ENCODE peak calls at places on chromosome 6, in four cellular contexts. D is right lobe of liver, G is mesothelial cell of epicardium, E is memory B cell. F is an unnamed sample.

GRCh38 chr6:166542580-166542912 is 43.9 kb downstream of the RAMACL start:
- DNase-seq in D (no peak), G (no peak), E (no peak), F (no peak)

GRCh38 chr6:137115653-137116052 is 57.8 kb downstream of the IL22RA2 start:
- DNase-seq in D (no peak), G (no peak), E (no peak), F (no peak)

GRCh38 chr6:29938746-29939508 is 3.4 kb upstream of the HLA-A start:
- DNase-seq in D (no peak), G (no peak), E (no peak), F (no peak)

GRCh38 chr6:22401206-22401605 is 104.4 kb upstream of the PRL start:
- DNase-seq in D (no peak), G (no peak), E (no peak), F (no peak)

GRCh38 chr6:135600086-135600702 is 102.7 kb upstream of the AHI1 start:
- DNase-seq in D (no peak), G (no peak), E (no peak), F (no peak)

GRCh38 chr6:161141173-161141572 is 132.7 kb downstream of the AGPAT4 start:
- DNase-seq in D (no peak), G (no peak), E (no peak), F (peak; percentile 13)

GRCh38 chr6:24935753-24936152 is at the start of gene RIPOR2:
- DNase-seq in D (peak; percentile 68), G (no peak), E (peak; percentile 56), F (no peak)

GRCh38 chr6:3885262-3886036 is 36.3 kb downstream of the FAM50B start:
- DNase-seq in D (no peak), G (no peak), E (no peak), F (no peak)

GRCh38 chr6:38651121-38651784 is 11.5 kb upstream of the BTBD9 start:
- DNase-seq in D (no peak), G (no peak), E (no peak), F (no peak)

GRCh38 chr6:42727627-42728026 is 5.2 kb upstream of the PRPH2 start:
- DNase-seq in D (peak; percentile 46), G (no peak), E (no peak), F (no peak)

GRCh38 chr6:30227242-30227722 is 14.1 kb upstream of the TRIM26 start:
- DNase-seq in D (no peak), G (no peak), E (no peak), F (no peak)

GRCh38 chr6:80550271-80550670 is 443.8 kb downstream of the BCKDHB start:
- DNase-seq in D (no peak), G (no peak), E (no peak), F (no peak)

GRCh38 chr6:45590225-45590624 is 212.5 kb upstream of the SUPT3H start:
- DNase-seq in D (no peak), G (no peak), E (no peak), F (no peak)

GRCh38 chr6:109164331-109164730 is 69.0 kb downstream of the CEP57L1 start:
- DNase-seq in D (no peak), G (no peak), E (no peak), F (no peak)

GRCh38 chr6:32522302-32523047 is 7.6 kb downstream of the HLA-DRB5 start:
- DNase-seq in D (no peak), G (no peak), E (no peak), F (no peak)

GRCh38 chr6:160996316-160996715 is 4.7 kb downstream of the MAP3K4 start:
- DNase-seq in D (no peak), G (no peak), E (no peak), F (no peak)

GRCh38 chr6:13229205-13230085 is 98.9 kb downstream of the TBC1D7 start:
- DNase-seq in D (no peak), G (no peak), E (peak; percentile 46), F (no peak)

GRCh38 chr6:82251942-82252341 is 4.4 kb upstream of the IBTK start:
- DNase-seq in D (no peak), G (no peak), E (no peak), F (no peak)

GRCh38 chr6:20436719-20437118 is 35.0 kb downstream of the E2F3 start:
- DNase-seq in D (no peak), G (no peak), E (no peak), F (no peak)

GRCh38 chr6:143333081-143333480 is 117.4 kb downstream of the ADAT2 start:
- DNase-seq in D (no peak), G (no peak), E (no peak), F (no peak)

GRCh38 chr6:147689398-147689797 is 180.9 kb downstream of the SAMD5 start:
- DNase-seq in D (no peak), G (no peak), E (no peak), F (no peak)

GRCh38 chr6:111480988-111481830 is 1.8 kb downstream of the REV3L start:
- DNase-seq in D (no peak), G (no peak), E (no peak), F (no peak)

GRCh38 chr6:41688256-41688965 is 47.0 kb downstream of the TFEB start:
- DNase-seq in D (no peak), G (no peak), E (no peak), F (peak; percentile 36)

GRCh38 chr6:56245903-56246351 is 1.5 kb downstream of the COL21A1 start:
- DNase-seq in D (no peak), G (no peak), E (no peak), F (no peak)

GRCh38 chr6:125746731-125747588 is 2.5 kb upstream of the HEY2 start:
- DNase-seq in D (peak; percentile 85), G (no peak), E (peak; percentile 42), F (no peak)

GRCh38 chr6:151914475-151914874 is 107.0 kb downstream of the ESR1 start:
- DNase-seq in D (no peak), G (no peak), E (no peak), F (no peak)

GRCh38 chr6:135540207-135540877 is 42.8 kb upstream of the AHI1 start:
- DNase-seq in D (no peak), G (no peak), E (no peak), F (no peak)

GRCh38 chr6:35683267-35683666 is 5.4 kb downstream of the FKBP5 start:
- DNase-seq in D (no peak), G (no peak), E (no peak), F (no peak)

F was measured in breast epithelium.